ENCODE peak calls at places on chromosomes 11 and 22, in ten cellular contexts. A is PC-9, I is HL-60, L is mesendoderm, D is upper lobe of right lung, Z is breast epithelium, F is right atrium auricular region, O is colonic mucosa, R is SJSA1, H is small intestine. N is an unnamed sample.

GRCh38 chr22:50730941-50731661 is 6.9 kb upstream of the ACR start:
- DNase-seq in A (no peak), R (peak; percentile 34), O (no peak), D (peak; percentile 69), I (no peak), Z (no peak), L (peak; percentile 18), F (no peak), H (no peak), N (peak; percentile 69)

GRCh38 chr11:2213384-2213842 is 41.8 kb upstream of the TH start:
- DNase-seq in A (no peak), D (peak; percentile 60), F (peak; percentile 58), I (peak; percentile 55), Z (peak; percentile 13), O (peak; percentile 31), H (peak; percentile 43), L (peak; percentile 43), R (peak; percentile 41), N (peak; percentile 63)

GRCh38 chr22:17159504-17159951 is 451 bp upstream of the HDHD5 start:
- DNase-seq in D (peak; percentile 80), Z (peak; percentile 30), H (peak; percentile 83), F (peak; percentile 60), O (peak; percentile 69), R (no peak), A (peak; percentile 36), L (no peak), I (peak; percentile 10), N (peak; percentile 81)

GRCh38 chr11:120061761-120062560 is 76.0 kb downstream of the TRIM29 start:
- DNase-seq in I (no peak), D (no peak), H (no peak), A (no peak), Z (peak; percentile 63), R (no peak), F (peak; percentile 56), O (no peak), L (peak; percentile 73), N (no peak)

GRCh38 chr11:110059706-110060430 is 33.3 kb upstream of the ZC3H12C start:
- DNase-seq in O (no peak), A (peak; percentile 50), R (no peak), L (no peak), H (no peak), F (no peak), Z (no peak), I (no peak), D (no peak), N (no peak)

GRCh38 chr11:3196161-3197043 is 22.2 kb downstream of the MRGPRG start:
- DNase-seq in A (no peak), H (no peak), Z (no peak), D (peak; percentile 60), O (no peak), F (no peak), L (no peak), R (no peak), I (no peak), N (peak; percentile 69)

GRCh38 chr11:60872124-60872951 is 5.0 kb downstream of the ZP1 start:
- DNase-seq in I (no peak), O (peak; percentile 37), F (no peak), R (no peak), D (peak; percentile 48), A (peak; percentile 48), Z (no peak), L (no peak), H (no peak), N (no peak)

GRCh38 chr11:35419713-35420333 is 465 bp upstream of the SLC1A2 start:
- DNase-seq in D (peak; percentile 61), O (no peak), F (no peak), I (no peak), L (no peak), A (no peak), Z (no peak), H (no peak), R (no peak), N (no peak)

GRCh38 chr11:37812281-37812880 is 1214.3 kb upstream of the RAG2 start:
- DNase-seq in Z (no peak), F (no peak), A (no peak), D (peak; percentile 56), R (no peak), O (no peak), I (no peak), H (no peak), L (no peak), N (no peak)
- H3K27me3 ChIP-seq in Z (no peaks in the 10 kb centered on the region), F (no peaks in the 10 kb centered on the region), A (no peaks in the 10 kb centered on the region), D (no peaks in the 10 kb centered on the region), R (no peaks in the 10 kb centered on the region), O (no peaks in the 10 kb centered on the region), I (no peaks in the 10 kb centered on the region), H (no peaks in the 10 kb centered on the region), L (no peaks in the 10 kb centered on the region), N (no peaks in the 10 kb centered on the region)

GRCh38 chr22:35766654-35767580 is 49.2 kb downstream of the APOL5 start:
- DNase-seq in O (no peak), I (no peak), D (no peak), R (no peak), L (no peak), H (no peak), F (no peak), Z (no peak), A (no peak), N (no peak)
- H3K4me3 ChIP-seq in O (no peak overlapping the region), I (no peak overlapping the region), D (no peak overlapping the region), R (no peak overlapping the region), L (no peak overlapping the region), H (no peak overlapping the region), F (peak overlapping the region; percentile 20), Z (no peak overlapping the region), A (no peak overlapping the region), N (no peak overlapping the region)

GRCh38 chr22:28973352-28973751 is 88.3 kb downstream of the C22orf31 start:
- DNase-seq in R (no peak), L (no peak), F (no peak), Z (no peak), O (no peak), A (no peak), H (no peak), D (no peak), I (no peak), N (no peak)
- H3K27ac ChIP-seq in R (no peak overlapping the region), L (no peak overlapping the region), F (no peak overlapping the region), Z (no peak overlapping the region), O (no peak overlapping the region), A (no peak overlapping the region), H (no peak overlapping the region), D (no peak overlapping the region), I (no peak overlapping the region), N (no peak overlapping the region)

DNA sequence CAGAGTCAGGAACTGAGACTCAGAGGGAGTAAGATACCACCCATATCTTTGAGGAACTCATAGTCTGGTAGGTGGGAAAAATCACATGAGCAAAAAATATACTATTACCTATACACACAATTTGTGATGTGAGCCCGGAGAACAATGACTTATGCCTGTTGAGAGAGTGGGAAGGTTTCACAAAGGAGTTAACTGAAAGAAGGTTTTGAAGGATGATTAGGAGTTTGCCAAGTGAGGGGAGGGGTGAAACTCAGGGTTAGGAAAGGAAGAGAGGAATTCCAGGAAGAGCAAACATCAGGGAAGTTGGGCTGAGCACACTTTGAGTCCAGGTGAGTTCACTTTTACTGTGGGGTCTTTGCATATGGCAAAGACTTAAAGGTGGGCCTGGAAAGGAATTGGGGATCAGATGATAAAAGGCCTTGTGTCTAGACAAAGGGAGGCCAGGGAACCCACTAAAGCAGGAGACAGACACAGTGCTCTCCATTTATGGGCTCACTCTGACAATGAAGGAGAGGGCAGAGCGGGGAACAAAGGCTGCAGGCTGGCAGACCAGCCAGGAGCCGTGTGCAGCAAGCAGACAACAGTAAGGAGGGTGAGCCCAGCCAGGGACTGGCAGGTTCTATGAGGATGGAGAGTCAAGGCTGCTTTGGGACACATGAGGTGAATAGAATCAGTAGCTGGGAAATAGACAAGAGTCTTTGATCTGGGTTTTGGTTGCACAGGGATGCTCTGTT is 33.1 kb downstream of the TSPAN18 start:
- DNase-seq in R (no peak), A (no peak), O (no peak), I (no peak), Z (no peak), D (no peak), F (peak; percentile 44), H (no peak), L (no peak), N (no peak)
- H3K27me3 ChIP-seq in R (no peaks in the 10 kb centered on the region), A (peaks cover 27% of the 10 kb centered on the region), O (no peaks in the 10 kb centered on the region), I (peaks cover 6% of the 10 kb centered on the region), Z (no peaks in the 10 kb centered on the region), D (no peaks in the 10 kb centered on the region), F (no peaks in the 10 kb centered on the region), H (no peaks in the 10 kb centered on the region), L (no peaks in the 10 kb centered on the region), N (no peaks in the 10 kb centered on the region)